ENCODE peak calls at places on chromosomes 16 and 17, in eight cellular contexts. One of them, this sample, is unnamed.

GRCh38 chr16:12293017-12293618 is 316.6 kb downstream of the SNX29 start:
- DNase-seq in A549: no peak
- DNase-seq in NCI-H1092: no peak
- DNase-seq in RCC 7860: no peak
- DNase-seq in BJ: no peak
- DNase-seq in stimulated activated CD8-positive, alpha-beta memory T cell treated with anti-CD3 and anti-CD28 coated beads, Interleukin-2, amount 100 ng/mL, for 48 hours: no peak
- DNase-seq in posterior cingulate gyrus: no peak
- DNase-seq in Caki2: no peak
- DNase-seq in this sample: peak

GRCh38 chr16:56708821-56709685 is 20.9 kb upstream of the NUP93 start:
- DNase-seq in stimulated activated CD8-positive, alpha-beta memory T cell treated with anti-CD3 and anti-CD28 coated beads, Interleukin-2, amount 100 ng/mL, for 48 hours: no peak
- DNase-seq in Caki2: no peak
- DNase-seq in NCI-H1092: no peak
- DNase-seq in BJ: no peak
- DNase-seq in posterior cingulate gyrus: no peak
- DNase-seq in A549: no peak
- DNase-seq in RCC 7860: no peak
- DNase-seq in this sample: no peak

GRCh38 chr17:47719411-47720152 is 13.5 kb upstream of the TBX21 start:
- DNase-seq in posterior cingulate gyrus: no peak
- DNase-seq in RCC 7860: peak
- DNase-seq in A549: no peak
- DNase-seq in BJ: peak
- DNase-seq in stimulated activated CD8-positive, alpha-beta memory T cell treated with anti-CD3 and anti-CD28 coated beads, Interleukin-2, amount 100 ng/mL, for 48 hours: no peak
- DNase-seq in NCI-H1092: no peak
- DNase-seq in Caki2: peak
- DNase-seq in this sample: no peak

GRCh38 chr17:43341705-43342600 is 56.8 kb upstream of the ARL4D start:
- DNase-seq in stimulated activated CD8-positive, alpha-beta memory T cell treated with anti-CD3 and anti-CD28 coated beads, Interleukin-2, amount 100 ng/mL, for 48 hours: no peak
- DNase-seq in posterior cingulate gyrus: no peak
- DNase-seq in Caki2: no peak
- DNase-seq in BJ: peak
- DNase-seq in RCC 7860: no peak
- DNase-seq in A549: no peak
- DNase-seq in NCI-H1092: no peak
- DNase-seq in this sample: no peak

GRCh38 chr17:42329025-42329976 is 41.0 kb downstream of the STAT5A start:
- DNase-seq in BJ: peak
- DNase-seq in Caki2: peak
- DNase-seq in RCC 7860: peak
- DNase-seq in NCI-H1092: no peak
- DNase-seq in posterior cingulate gyrus: no peak
- DNase-seq in A549: peak
- DNase-seq in stimulated activated CD8-positive, alpha-beta memory T cell treated with anti-CD3 and anti-CD28 coated beads, Interleukin-2, amount 100 ng/mL, for 48 hours: no peak
- DNase-seq in this sample: no peak

GRCh38 chr16:14510939-14511797 is 118.9 kb downstream of the PARN start:
- DNase-seq in NCI-H1092: no peak
- DNase-seq in BJ: peak
- DNase-seq in RCC 7860: peak
- DNase-seq in stimulated activated CD8-positive, alpha-beta memory T cell treated with anti-CD3 and anti-CD28 coated beads, Interleukin-2, amount 100 ng/mL, for 48 hours: no peak
- DNase-seq in Caki2: peak
- DNase-seq in posterior cingulate gyrus: no peak
- DNase-seq in A549: no peak
- DNase-seq in this sample: no peak

GRCh38 chr16:4613636-4614570 is 785 bp downstream of the UBALD1 start:
- DNase-seq in stimulated activated CD8-positive, alpha-beta memory T cell treated with anti-CD3 and anti-CD28 coated beads, Interleukin-2, amount 100 ng/mL, for 48 hours: peak
- DNase-seq in posterior cingulate gyrus: no peak
- DNase-seq in Caki2: peak
- DNase-seq in BJ: no peak
- DNase-seq in A549: no peak
- DNase-seq in RCC 7860: peak
- DNase-seq in NCI-H1092: no peak
- DNase-seq in this sample: peak

GRCh38 chr17:11999715-12000114 is 2.4 kb upstream of the ZNF18 start:
- DNase-seq in RCC 7860: no peak
- DNase-seq in stimulated activated CD8-positive, alpha-beta memory T cell treated with anti-CD3 and anti-CD28 coated beads, Interleukin-2, amount 100 ng/mL, for 48 hours: no peak
- DNase-seq in NCI-H1092: no peak
- DNase-seq in posterior cingulate gyrus: no peak
- DNase-seq in BJ: no peak
- DNase-seq in Caki2: no peak
- DNase-seq in A549: no peak
- DNase-seq in this sample: no peak

GRCh38 chr16:3171181-3171854 is 16.7 kb upstream of the OR1F1 start:
- DNase-seq in BJ: no peak
- DNase-seq in stimulated activated CD8-positive, alpha-beta memory T cell treated with anti-CD3 and anti-CD28 coated beads, Interleukin-2, amount 100 ng/mL, for 48 hours: peak
- DNase-seq in posterior cingulate gyrus: no peak
- DNase-seq in A549: no peak
- DNase-seq in RCC 7860: no peak
- DNase-seq in Caki2: no peak
- DNase-seq in NCI-H1092: no peak
- DNase-seq in this sample: no peak

GRCh38 chr16:69885722-69886121 is 65.4 kb upstream of the CLEC18A start:
- DNase-seq in BJ: no peak
- DNase-seq in NCI-H1092: no peak
- DNase-seq in A549: no peak
- DNase-seq in posterior cingulate gyrus: no peak
- DNase-seq in RCC 7860: no peak
- DNase-seq in stimulated activated CD8-positive, alpha-beta memory T cell treated with anti-CD3 and anti-CD28 coated beads, Interleukin-2, amount 100 ng/mL, for 48 hours: no peak
- DNase-seq in Caki2: no peak
- DNase-seq in this sample: no peak

GRCh38 chr17:58960068-58960467 is 146.6 kb downstream of the TRIM37 start:
- DNase-seq in A549: peak
- DNase-seq in BJ: peak
- DNase-seq in stimulated activated CD8-positive, alpha-beta memory T cell treated with anti-CD3 and anti-CD28 coated beads, Interleukin-2, amount 100 ng/mL, for 48 hours: no peak
- DNase-seq in posterior cingulate gyrus: no peak
- DNase-seq in NCI-H1092: no peak
- DNase-seq in RCC 7860: peak
- DNase-seq in Caki2: peak
- DNase-seq in this sample: peak

GRCh38 chr16:76837872-76838271 is 353.1 kb upstream of the MON1B start:
- DNase-seq in posterior cingulate gyrus: no peak
- DNase-seq in BJ: no peak
- DNase-seq in A549: no peak
- DNase-seq in stimulated activated CD8-positive, alpha-beta memory T cell treated with anti-CD3 and anti-CD28 coated beads, Interleukin-2, amount 100 ng/mL, for 48 hours: no peak
- DNase-seq in RCC 7860: no peak
- DNase-seq in NCI-H1092: no peak
- DNase-seq in Caki2: no peak
- DNase-seq in this sample: no peak

GRCh38 chr17:21157586-21158370 is 31.0 kb downstream of the DHRS7B start:
- DNase-seq in stimulated activated CD8-positive, alpha-beta memory T cell treated with anti-CD3 and anti-CD28 coated beads, Interleukin-2, amount 100 ng/mL, for 48 hours: no peak
- DNase-seq in RCC 7860: no peak
- DNase-seq in A549: no peak
- DNase-seq in posterior cingulate gyrus: no peak
- DNase-seq in Caki2: no peak
- DNase-seq in NCI-H1092: no peak
- DNase-seq in BJ: no peak
- DNase-seq in this sample: no peak

GRCh38 chr16:58331024-58331707 is 36.3 kb upstream of the PRSS54 start:
- DNase-seq in stimulated activated CD8-positive, alpha-beta memory T cell treated with anti-CD3 and anti-CD28 coated beads, Interleukin-2, amount 100 ng/mL, for 48 hours: no peak
- DNase-seq in A549: no peak
- DNase-seq in NCI-H1092: no peak
- DNase-seq in BJ: no peak
- DNase-seq in RCC 7860: no peak
- DNase-seq in Caki2: no peak
- DNase-seq in posterior cingulate gyrus: no peak
- DNase-seq in this sample: no peak

GRCh38 chr16:53094013-53094630 is 39.3 kb downstream of the CHD9 start:
- DNase-seq in stimulated activated CD8-positive, alpha-beta memory T cell treated with anti-CD3 and anti-CD28 coated beads, Interleukin-2, amount 100 ng/mL, for 48 hours: no peak
- DNase-seq in A549: peak
- DNase-seq in NCI-H1092: peak
- DNase-seq in BJ: no peak
- DNase-seq in posterior cingulate gyrus: no peak
- DNase-seq in Caki2: no peak
- DNase-seq in RCC 7860: no peak
- DNase-seq in this sample: peak

GRCh38 chr16:14125708-14126107 is 54.6 kb downstream of the MRTFB start:
- DNase-seq in stimulated activated CD8-positive, alpha-beta memory T cell treated with anti-CD3 and anti-CD28 coated beads, Interleukin-2, amount 100 ng/mL, for 48 hours: no peak
- DNase-seq in RCC 7860: no peak
- DNase-seq in posterior cingulate gyrus: no peak
- DNase-seq in BJ: no peak
- DNase-seq in NCI-H1092: no peak
- DNase-seq in A549: no peak
- DNase-seq in Caki2: no peak
- DNase-seq in this sample: no peak

GRCh38 chr17:2189231-2189630 is 114.4 kb downstream of the SMG6 start:
- DNase-seq in Caki2: no peak
- DNase-seq in A549: no peak
- DNase-seq in NCI-H1092: no peak
- DNase-seq in posterior cingulate gyrus: no peak
- DNase-seq in RCC 7860: no peak
- DNase-seq in BJ: no peak
- DNase-seq in stimulated activated CD8-positive, alpha-beta memory T cell treated with anti-CD3 and anti-CD28 coated beads, Interleukin-2, amount 100 ng/mL, for 48 hours: no peak
- DNase-seq in this sample: no peak

GRCh38 chr17:63837962-63838585 is 4.4 kb downstream of the SMARCD2 start:
- DNase-seq in A549: no peak
- DNase-seq in BJ: no peak
- DNase-seq in posterior cingulate gyrus: no peak
- DNase-seq in Caki2: no peak
- DNase-seq in RCC 7860: no peak
- DNase-seq in NCI-H1092: no peak
- DNase-seq in stimulated activated CD8-positive, alpha-beta memory T cell treated with anti-CD3 and anti-CD28 coated beads, Interleukin-2, amount 100 ng/mL, for 48 hours: no peak
- DNase-seq in this sample: no peak

GRCh38 chr16:2015117-2015946 is 4.3 kb upstream of the NPW start:
- DNase-seq in stimulated activated CD8-positive, alpha-beta memory T cell treated with anti-CD3 and anti-CD28 coated beads, Interleukin-2, amount 100 ng/mL, for 48 hours: no peak
- DNase-seq in NCI-H1092: no peak
- DNase-seq in A549: no peak
- DNase-seq in Caki2: peak
- DNase-seq in RCC 7860: no peak
- DNase-seq in posterior cingulate gyrus: no peak
- DNase-seq in BJ: no peak
- DNase-seq in this sample: no peak

GRCh38 chr16:54285414-54286066 is 1.0 kb downstream of the IRX3 start:
- DNase-seq in BJ: no peak
- DNase-seq in Caki2: peak
- DNase-seq in RCC 7860: peak
- DNase-seq in A549: no peak
- DNase-seq in posterior cingulate gyrus: no peak
- DNase-seq in stimulated activated CD8-positive, alpha-beta memory T cell treated with anti-CD3 and anti-CD28 coated beads, Interleukin-2, amount 100 ng/mL, for 48 hours: no peak
- DNase-seq in NCI-H1092: peak
- DNase-seq in this sample: no peak

GRCh38 chr17:42193216-42194132 is 820 bp downstream of the GHDC start:
- DNase-seq in A549: no peak
- DNase-seq in stimulated activated CD8-positive, alpha-beta memory T cell treated with anti-CD3 and anti-CD28 coated beads, Interleukin-2, amount 100 ng/mL, for 48 hours: no peak
- DNase-seq in RCC 7860: no peak
- DNase-seq in Caki2: no peak
- DNase-seq in NCI-H1092: no peak
- DNase-seq in BJ: no peak
- DNase-seq in posterior cingulate gyrus: no peak
- DNase-seq in this sample: no peak

GRCh38 chr17:45224671-45225050 is 3.0 kb downstream of the FMNL1 start:
- DNase-seq in NCI-H1092: no peak
- DNase-seq in RCC 7860: no peak
- DNase-seq in stimulated activated CD8-positive, alpha-beta memory T cell treated with anti-CD3 and anti-CD28 coated beads, Interleukin-2, amount 100 ng/mL, for 48 hours: no peak
- DNase-seq in A549: no peak
- DNase-seq in BJ: no peak
- DNase-seq in Caki2: no peak
- DNase-seq in posterior cingulate gyrus: no peak
- DNase-seq in this sample: no peak

GRCh38 chr17:49372428-49372827 is 10.4 kb upstream of the ZNF652 start:
- DNase-seq in posterior cingulate gyrus: no peak
- DNase-seq in BJ: no peak
- DNase-seq in NCI-H1092: no peak
- DNase-seq in RCC 7860: no peak
- DNase-seq in A549: no peak
- DNase-seq in stimulated activated CD8-positive, alpha-beta memory T cell treated with anti-CD3 and anti-CD28 coated beads, Interleukin-2, amount 100 ng/mL, for 48 hours: no peak
- DNase-seq in Caki2: no peak
- DNase-seq in this sample: no peak

GRCh38 chr17:79667746-79668145 is 56.9 kb upstream of the RBFOX3 start:
- DNase-seq in Caki2: no peak
- DNase-seq in posterior cingulate gyrus: no peak
- DNase-seq in A549: no peak
- DNase-seq in RCC 7860: no peak
- DNase-seq in BJ: no peak
- DNase-seq in stimulated activated CD8-positive, alpha-beta memory T cell treated with anti-CD3 and anti-CD28 coated beads, Interleukin-2, amount 100 ng/mL, for 48 hours: no peak
- DNase-seq in NCI-H1092: no peak
- DNase-seq in this sample: no peak

GRCh38 chr16:87877942-87878507 is 8.7 kb upstream of the SLC7A5 start:
- DNase-seq in posterior cingulate gyrus: no peak
- DNase-seq in BJ: no peak
- DNase-seq in A549: no peak
- DNase-seq in Caki2: no peak
- DNase-seq in stimulated activated CD8-positive, alpha-beta memory T cell treated with anti-CD3 and anti-CD28 coated beads, Interleukin-2, amount 100 ng/mL, for 48 hours: no peak
- DNase-seq in NCI-H1092: no peak
- DNase-seq in RCC 7860: no peak
- DNase-seq in this sample: no peak

GRCh38 chr17:37742114-37742761 is 2.6 kb downstream of the HNF1B start:
- DNase-seq in posterior cingulate gyrus: no peak
- DNase-seq in RCC 7860: no peak
- DNase-seq in stimulated activated CD8-positive, alpha-beta memory T cell treated with anti-CD3 and anti-CD28 coated beads, Interleukin-2, amount 100 ng/mL, for 48 hours: no peak
- DNase-seq in Caki2: peak
- DNase-seq in NCI-H1092: no peak
- DNase-seq in A549: peak
- DNase-seq in BJ: no peak
- DNase-seq in this sample: no peak

GRCh38 chr17:35238817-35239216 is 4.1 kb upstream of the SLFN5 start:
- DNase-seq in RCC 7860: no peak
- DNase-seq in A549: peak
- DNase-seq in NCI-H1092: no peak
- DNase-seq in Caki2: no peak
- DNase-seq in BJ: no peak
- DNase-seq in stimulated activated CD8-positive, alpha-beta memory T cell treated with anti-CD3 and anti-CD28 coated beads, Interleukin-2, amount 100 ng/mL, for 48 hours: no peak
- DNase-seq in posterior cingulate gyrus: no peak
- DNase-seq in this sample: no peak

GRCh38 chr17:73476890-73477350 is 165.1 kb upstream of the CDC42EP4 start:
- DNase-seq in RCC 7860: no peak
- DNase-seq in BJ: no peak
- DNase-seq in posterior cingulate gyrus: no peak
- DNase-seq in Caki2: no peak
- DNase-seq in stimulated activated CD8-positive, alpha-beta memory T cell treated with anti-CD3 and anti-CD28 coated beads, Interleukin-2, amount 100 ng/mL, for 48 hours: no peak
- DNase-seq in NCI-H1092: peak
- DNase-seq in A549: no peak
- DNase-seq in this sample: no peak

GRCh38 chr17:1252203-1252608 is 18.0 kb upstream of the BHLHA9 start:
- DNase-seq in RCC 7860: no peak
- DNase-seq in posterior cingulate gyrus: no peak
- DNase-seq in Caki2: no peak
- DNase-seq in stimulated activated CD8-positive, alpha-beta memory T cell treated with anti-CD3 and anti-CD28 coated beads, Interleukin-2, amount 100 ng/mL, for 48 hours: no peak
- DNase-seq in A549: no peak
- DNase-seq in BJ: no peak
- DNase-seq in NCI-H1092: peak
- DNase-seq in this sample: no peak

GRCh38 chr16:59878479-59878878 is 1144.4 kb upstream of the GOT2 start:
- DNase-seq in RCC 7860: no peak
- DNase-seq in Caki2: peak
- DNase-seq in A549: peak
- DNase-seq in posterior cingulate gyrus: no peak
- DNase-seq in stimulated activated CD8-positive, alpha-beta memory T cell treated with anti-CD3 and anti-CD28 coated beads, Interleukin-2, amount 100 ng/mL, for 48 hours: no peak
- DNase-seq in NCI-H1092: no peak
- DNase-seq in BJ: no peak
- DNase-seq in this sample: no peak

GRCh38 chr17:79338589-79338988 is 264.0 kb downstream of the ENGASE start:
- DNase-seq in Caki2: peak
- DNase-seq in A549: peak
- DNase-seq in NCI-H1092: no peak
- DNase-seq in posterior cingulate gyrus: no peak
- DNase-seq in RCC 7860: no peak
- DNase-seq in BJ: no peak
- DNase-seq in stimulated activated CD8-positive, alpha-beta memory T cell treated with anti-CD3 and anti-CD28 coated beads, Interleukin-2, amount 100 ng/mL, for 48 hours: no peak
- DNase-seq in this sample: no peak

GRCh38 chr17:6913608-6914443 is 82.0 kb upstream of the ALOX12 start:
- DNase-seq in stimulated activated CD8-positive, alpha-beta memory T cell treated with anti-CD3 and anti-CD28 coated beads, Interleukin-2, amount 100 ng/mL, for 48 hours: peak
- DNase-seq in Caki2: no peak
- DNase-seq in posterior cingulate gyrus: peak
- DNase-seq in RCC 7860: no peak
- DNase-seq in BJ: no peak
- DNase-seq in NCI-H1092: peak
- DNase-seq in A549: peak
- DNase-seq in this sample: peak

This sample was measured in body of pancreas.